ENCODE peak calls at places on chromosomes 6 and 20, in nine cellular contexts. G, V, N, T, C, J, A, X and F are unnamed samples.

GRCh38 chr6:73803562-73804221 is 107.7 kb downstream of the CD109 start:
- DNase-seq in G (peak), V (no peak), N (no peak), T (peak), C (no peak), J (peak), A (no peak), X (no peak), F (no peak)

GRCh38 chr6:3397229-3398164 is 59.4 kb downstream of the SLC22A23 start:
- DNase-seq in G (no peak), V (no peak), N (no peak), T (no peak), C (no peak), J (no peak), A (peak), X (no peak), F (no peak)

GRCh38 chr6:100620085-100620484 is 155.4 kb upstream of the SIM1 start:
- DNase-seq in G (no peak), V (no peak), N (no peak), T (no peak), C (no peak), J (peak), A (no peak), X (no peak), F (no peak)

GRCh38 chr6:132322398-132322797 is 78.9 kb downstream of the MOXD1 start:
- DNase-seq in G (no peak), V (no peak), N (no peak), T (no peak), C (no peak), J (no peak), A (no peak), X (no peak), F (no peak)

GRCh38 chr6:106046854-106047200 is 39.3 kb upstream of the PRDM1 start:
- DNase-seq in G (no peak), V (no peak), N (no peak), T (no peak), C (no peak), J (no peak), A (no peak), X (no peak), F (no peak)

GRCh38 chr20:2890743-2891142 is 17.5 kb downstream of the PTPRA start:
- DNase-seq in G (no peak), V (no peak), N (no peak), T (peak), C (no peak), J (no peak), A (no peak), X (no peak), F (no peak)

GRCh38 chr6:912871-913663 is 220.1 kb upstream of the EXOC2 start:
- DNase-seq in G (peak), V (no peak), N (no peak), T (peak), C (no peak), J (no peak), A (no peak), X (no peak), F (peak)

GRCh38 chr6:33987531-33988021 is 158.3 kb downstream of the GRM4 start:
- DNase-seq in G (no peak), V (no peak), N (peak), T (no peak), C (no peak), J (no peak), A (peak), X (no peak), F (no peak)

GRCh38 chr6:168044521-168045130 is 34.4 kb downstream of the FRMD1 start:
- DNase-seq in G (no peak), V (no peak), N (no peak), T (no peak), C (no peak), J (no peak), A (no peak), X (no peak), F (peak)

GRCh38 chr6:32166411-32167061 is 2.1 kb downstream of the EGFL8 start:
- DNase-seq in G (no peak), V (peak), N (no peak), T (no peak), C (peak), J (no peak), A (no peak), X (no peak), F (no peak)

GRCh38 chr20:61288331-61288784 is 36.3 kb downstream of the CDH4 start:
- DNase-seq in G (no peak), V (peak), N (no peak), T (no peak), C (peak), J (peak), A (no peak), X (no peak), F (no peak)

GRCh38 chr6:37850728-37851285 is 31.3 kb downstream of the ZFAND3 start:
- DNase-seq in G (no peak), V (no peak), N (no peak), T (no peak), C (no peak), J (no peak), A (no peak), X (no peak), F (no peak)
- TF ChIP-seq CTCF in G (no peak), V (no peak), N (no peak), T (no peak), C (no peak), J (no peak), A (no peak), X (no peak), F (no peak)

DNA sequence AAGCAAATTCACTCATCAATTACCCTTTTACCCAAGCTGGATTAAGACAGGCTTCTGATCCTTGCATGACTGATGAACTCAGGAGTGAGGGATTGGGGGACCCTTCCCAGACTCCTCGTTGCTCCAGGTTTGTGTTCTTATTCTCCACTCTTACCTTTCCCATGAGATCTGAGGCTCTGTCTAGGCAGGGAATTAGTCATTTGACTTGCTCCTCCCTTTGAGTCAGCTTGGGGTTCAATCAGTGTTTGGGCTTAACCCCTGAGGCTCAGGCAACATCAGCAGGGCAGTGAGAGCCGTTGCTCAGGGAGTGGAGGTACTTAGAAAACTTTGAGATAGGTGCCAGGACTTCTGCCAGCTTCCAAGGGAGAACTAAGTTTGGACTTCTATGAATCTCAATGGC is 20.7 kb upstream of the TOX2 start:
- DNase-seq in G (no peak), V (no peak), N (no peak), T (peak), C (no peak), J (no peak), A (no peak), X (no peak), F (no peak)
- TF ChIP-seq CTCF in G (no peak), V (no peak), N (no peak), T (no peak), C (no peak), J (no peak), A (no peak), X (no peak), F (no peak)

GRCh38 chr20:46010491-46011405 is 2.0 kb downstream of the MMP9 start:
- DNase-seq in G (no peak), V (no peak), N (no peak), T (no peak), C (peak), J (no peak), A (peak), X (peak), F (no peak)

GRCh38 chr20:46013826-46014516 is 5.3 kb downstream of the MMP9 start:
- DNase-seq in G (peak), V (peak), N (no peak), T (peak), C (peak), J (no peak), A (peak), X (peak), F (peak)

GRCh38 chr20:46009847-46010246 is 1.1 kb downstream of the MMP9 start:
- DNase-seq in G (no peak), V (no peak), N (no peak), T (no peak), C (peak), J (no peak), A (no peak), X (no peak), F (no peak)

GRCh38 chr20:46012926-46013825 is 4.5 kb downstream of the MMP9 start:
- DNase-seq in G (no peak), V (no peak), N (no peak), T (no peak), C (peak), J (no peak), A (no peak), X (no peak), F (no peak)

DNA sequence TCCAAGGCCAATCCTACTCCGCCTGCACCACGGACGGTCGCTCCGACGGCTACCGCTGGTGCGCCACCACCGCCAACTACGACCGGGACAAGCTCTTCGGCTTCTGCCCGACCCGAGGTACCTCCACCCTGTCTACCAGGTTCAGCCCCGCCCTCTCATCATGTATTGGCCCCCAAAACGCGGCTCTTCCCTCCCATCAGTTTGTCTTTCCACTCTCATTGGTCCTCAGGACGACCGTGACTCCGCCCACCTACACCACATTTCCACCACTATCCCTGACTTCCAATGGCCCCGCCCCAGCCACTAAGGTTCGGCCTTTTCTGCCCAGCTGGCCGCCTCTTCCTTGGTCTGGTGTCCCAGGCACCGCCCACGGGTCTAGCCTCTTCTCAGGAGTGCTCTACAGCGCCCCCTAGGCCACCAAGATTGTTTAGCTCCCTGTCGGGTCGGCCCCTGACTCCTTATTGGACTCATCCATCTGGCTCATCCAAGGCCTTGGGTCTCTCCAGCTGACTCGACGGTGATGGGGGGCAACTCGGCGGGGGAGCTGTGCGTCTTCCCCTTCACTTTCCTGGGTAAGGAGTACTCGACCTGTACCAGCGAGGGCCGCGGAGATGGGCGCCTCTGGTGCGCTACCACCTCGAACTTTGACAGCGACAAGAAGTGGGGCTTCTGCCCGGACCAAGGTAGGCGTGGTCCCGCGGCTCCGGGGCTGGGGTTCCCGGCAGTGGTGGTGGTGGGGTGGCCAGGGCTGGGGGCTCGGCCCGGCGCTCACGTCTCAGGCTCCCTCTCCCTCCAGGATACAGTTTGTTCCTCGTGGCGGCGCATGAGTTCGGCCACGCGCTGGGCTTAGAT is 3.1 kb downstream of the MMP9 start:
- DNase-seq in G (no peak), V (peak), N (no peak), T (no peak), C (peak), J (no peak), A (peak), X (no peak), F (no peak)
- TF ChIP-seq CTCF in G (no peak), V (no peak), N (no peak), T (peak), C (no peak), J (peak), A (no peak), X (no peak), F (no peak)

DNA sequence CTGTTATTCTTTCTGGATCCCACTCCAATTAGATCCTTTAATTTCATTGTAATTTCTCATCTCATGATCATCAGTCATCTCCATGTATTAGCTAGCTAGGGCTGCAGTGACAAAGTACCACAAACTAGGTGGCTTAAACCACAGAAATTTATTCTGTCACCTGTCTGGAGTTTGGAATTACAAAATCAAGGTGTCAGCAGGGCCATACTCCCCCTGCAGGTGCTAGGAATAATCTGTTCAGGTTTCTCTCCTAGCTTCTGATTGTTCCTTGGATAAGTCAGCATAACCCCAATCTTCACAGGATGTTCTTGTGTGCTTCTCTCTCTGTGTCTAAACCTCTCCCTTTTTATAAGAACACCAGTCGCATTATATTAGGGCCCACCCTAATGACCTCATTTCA is 40.4 kb downstream of the BEND6 start:
- DNase-seq in G (no peak), V (no peak), N (no peak), T (peak), C (no peak), J (no peak), A (no peak), X (no peak), F (no peak)
- TF ChIP-seq CTCF in G (no peak), V (no peak), N (no peak), T (no peak), C (no peak), J (no peak), A (no peak), X (no peak), F (no peak)

GRCh38 chr6:164897523-164898094 is 411.8 kb downstream of the C6orf118 start:
- DNase-seq in G (peak), V (no peak), N (no peak), T (no peak), C (no peak), J (no peak), A (no peak), X (no peak), F (no peak)
- TF ChIP-seq CTCF in G (peak), V (no peak), N (no peak), T (no peak), C (no peak), J (no peak), A (no peak), X (no peak), F (no peak)

GRCh38 chr6:44222987-44223470 is 366 bp upstream of the SLC29A1 start:
- DNase-seq in G (no peak), V (no peak), N (peak), T (no peak), C (no peak), J (no peak), A (no peak), X (no peak), F (no peak)
- TF ChIP-seq CTCF in G (no peak), V (no peak), N (no peak), T (peak), C (no peak), J (no peak), A (no peak), X (no peak), F (no peak)